ENCODE peak calls at places on chromosomes 4 and X, in nine cellular contexts. K, M, J, X, D, V, A, L and Q are unnamed samples.

GRCh38 chrX:20029728-20030127 is 38.9 kb upstream of the BCLAF3 start:
- DNase-seq in X (no peak), A (peak), L (no peak), J (peak), D (no peak), M (no peak), V (no peak), K (peak), Q (no peak)

GRCh38 chr4:14465498-14465897 is 536.8 kb upstream of the CPEB2 start:
- DNase-seq in V (no peak), K (no peak), J (no peak), L (no peak), A (no peak), D (no peak), M (no peak), X (no peak), Q (no peak)

GRCh38 chrX:149272690-149273463 is 232.2 kb downstream of the IDS start:
- DNase-seq in K (no peak), X (no peak), V (no peak), M (no peak), J (no peak), A (no peak), L (no peak), D (no peak), Q (no peak)

GRCh38 chr4:152965614-152966013 is 29.5 kb downstream of the FHDC1 start:
- DNase-seq in L (no peak), J (no peak), V (no peak), M (no peak), D (no peak), X (no peak), A (no peak), K (no peak), Q (no peak)

GRCh38 chr4:52714597-52715254 is 36.5 kb downstream of the ERVMER34-1 start:
- DNase-seq in J (no peak), A (no peak), L (no peak), M (no peak), K (no peak), X (no peak), D (no peak), V (no peak), Q (no peak)

GRCh38 chrX:110992611-110993010 is 103.4 kb upstream of the PAK3 start:
- DNase-seq in L (peak), D (no peak), J (no peak), X (peak), K (no peak), A (peak), V (no peak), M (no peak), Q (no peak)

GRCh38 chr4:8703401-8703696 is 110.8 kb downstream of the CPZ start:
- DNase-seq in V (no peak), D (no peak), J (no peak), K (no peak), M (no peak), X (no peak), A (no peak), L (no peak), Q (no peak)

GRCh38 chr4:76998251-76998901 is 48.8 kb downstream of the SEPTIN11 start:
- DNase-seq in K (no peak), M (no peak), L (no peak), V (peak), A (no peak), X (no peak), D (no peak), J (no peak), Q (no peak)

GRCh38 chr4:39706334-39706733 is 8.4 kb downstream of the UBE2K start:
- DNase-seq in X (no peak), A (peak), M (no peak), D (peak), L (peak), J (no peak), K (peak), V (no peak), Q (no peak)

GRCh38 chrX:39442332-39442731 is 641.1 kb downstream of the MID1IP1 start:
- DNase-seq in M (no peak), J (no peak), X (no peak), D (peak), A (no peak), K (no peak), V (no peak), L (no peak), Q (no peak)

GRCh38 chr4:76459291-76459723 is 24.3 kb downstream of the SHROOM3 start:
- DNase-seq in M (no peak), D (no peak), L (no peak), K (no peak), V (no peak), A (peak), X (no peak), J (no peak), Q (no peak)

GRCh38 chr4:112002301-112002700 is 143.0 kb upstream of the FAM241A start:
- DNase-seq in A (no peak), L (no peak), J (no peak), X (no peak), M (no peak), V (no peak), K (no peak), D (no peak), Q (no peak)

GRCh38 chr4:79241846-79242245 is 84.0 kb downstream of the NAA11 start:
- DNase-seq in L (no peak), V (no peak), K (no peak), M (no peak), X (no peak), D (no peak), J (no peak), A (no peak), Q (no peak)

GRCh38 chr4:122873752-122874151 is 47.1 kb downstream of the FGF2 start:
- DNase-seq in L (no peak), A (no peak), X (peak), J (no peak), K (no peak), D (no peak), M (no peak), V (no peak), Q (no peak)

GRCh38 chr4:115042496-115042895 is 70.9 kb downstream of the NDST4 start:
- DNase-seq in A (no peak), K (no peak), L (no peak), M (no peak), X (no peak), D (no peak), V (no peak), J (no peak), Q (no peak)

GRCh38 chrX:85244411-85245210 is 820 bp downstream of the ZNF711 start:
- DNase-seq in A (peak), J (no peak), D (no peak), X (peak), K (no peak), M (no peak), L (no peak), V (no peak), Q (peak)

GRCh38 chrX:129706395-129707072 is 32.2 kb upstream of the XPNPEP2 start:
- DNase-seq in V (no peak), L (peak), J (peak), K (no peak), D (no peak), X (no peak), M (no peak), A (peak), Q (no peak)

GRCh38 chrX:120740072-120740471 is 110.2 kb upstream of the C1GALT1C1 start:
- DNase-seq in K (no peak), J (no peak), L (no peak), M (no peak), X (no peak), A (no peak), D (no peak), V (no peak), Q (no peak)

GRCh38 chrX:133495464-133496391 is 80.4 kb upstream of the GPC4 start:
- DNase-seq in D (peak), V (no peak), X (no peak), A (peak), M (peak), L (peak), K (no peak), J (peak), Q (no peak)

GRCh38 chrX:53195401-53195800 is 29.6 kb downstream of the KDM5C start:
- DNase-seq in J (no peak), M (no peak), V (no peak), K (no peak), L (no peak), A (no peak), X (no peak), D (no peak), Q (no peak)

GRCh38 chr4:72383439-72383838 is 185.6 kb downstream of the ADAMTS3 start:
- DNase-seq in D (no peak), X (no peak), J (no peak), L (no peak), A (no peak), K (no peak), V (no peak), M (no peak), Q (no peak)

GRCh38 chrX:72027024-72027913 is 104.4 kb downstream of the RTL5 start:
- DNase-seq in L (no peak), X (no peak), K (no peak), J (peak), D (peak), M (no peak), V (no peak), A (no peak), Q (no peak)

GRCh38 chr4:189823611-189824010 is 117.1 kb upstream of the FRG1 start:
- DNase-seq in M (no peak), J (peak), V (peak), K (no peak), L (no peak), X (no peak), A (no peak), D (no peak), Q (no peak)

DNA sequence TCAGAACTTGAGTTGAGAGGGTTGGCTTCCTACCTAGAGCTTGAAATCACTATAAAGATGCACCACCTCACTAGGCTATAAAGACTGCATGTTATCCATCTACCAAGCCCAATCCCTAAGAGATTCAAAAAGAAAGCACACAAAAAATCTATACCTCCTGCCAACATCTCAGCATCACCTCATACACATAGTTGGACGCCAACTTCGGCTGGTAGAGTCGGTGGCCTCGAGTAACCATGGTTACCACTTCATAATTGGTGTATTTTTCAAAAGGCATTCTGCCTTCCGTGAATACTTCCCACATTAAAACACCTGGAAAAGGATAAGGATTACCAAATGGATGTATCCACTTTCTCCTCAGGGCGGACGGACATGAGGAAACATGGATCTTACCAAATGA is 4.5 kb upstream of the TXK start:
- DNase-seq in J (no peak), K (no peak), L (no peak), X (no peak), A (no peak), M (no peak), V (no peak), D (no peak), Q (no peak)
- TF ChIP-seq POLR2A in J (no peak), K (no peak), L (no peak), X (no peak), A (no peak), M (no peak), V (no peak), D (no peak), Q (no peak)

DNA sequence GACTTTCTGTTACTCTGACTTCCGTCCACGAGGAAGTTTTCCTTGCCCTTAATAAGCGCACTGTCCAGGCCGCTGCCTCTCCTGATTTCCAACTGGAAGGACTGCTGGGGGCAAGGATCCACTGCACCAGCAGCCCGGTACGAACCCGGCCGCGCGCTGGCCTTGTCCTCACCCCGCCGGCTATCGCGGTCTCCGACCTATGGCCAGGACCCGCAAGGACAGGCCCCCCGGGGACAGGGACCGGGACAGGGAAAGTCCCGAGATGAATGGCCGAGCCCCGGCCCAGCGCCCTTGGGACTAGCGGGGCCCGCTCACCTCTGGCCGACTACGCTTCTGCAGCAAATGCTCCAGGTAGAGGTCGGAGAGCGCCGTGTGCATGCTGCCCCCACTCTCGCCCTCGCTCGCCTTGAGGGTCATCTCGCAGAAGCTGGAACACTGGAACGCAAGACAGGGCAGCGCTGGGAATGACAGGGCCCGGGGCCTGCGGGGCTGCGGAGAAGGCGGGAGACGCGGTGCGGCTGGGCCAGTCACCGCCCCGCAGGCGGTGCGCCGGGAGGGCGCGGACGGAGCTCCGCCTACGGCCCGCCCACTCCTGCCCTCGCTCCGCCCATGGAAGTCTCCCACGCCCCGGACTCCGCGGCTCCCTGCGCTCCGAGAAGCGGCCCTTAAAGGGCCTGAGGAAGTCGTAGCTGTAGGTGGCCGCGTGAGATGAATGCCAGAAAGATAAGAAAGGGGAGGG is at the start of gene MPP1:
- DNase-seq in M (peak), K (peak), D (peak), L (peak), V (no peak), J (peak), A (peak), X (peak), Q (peak)
- TF ChIP-seq POLR2A in M (no peak), K (peak), D (peak), L (peak), V (peak), J (no peak), A (peak), X (no peak), Q (no peak)

DNA sequence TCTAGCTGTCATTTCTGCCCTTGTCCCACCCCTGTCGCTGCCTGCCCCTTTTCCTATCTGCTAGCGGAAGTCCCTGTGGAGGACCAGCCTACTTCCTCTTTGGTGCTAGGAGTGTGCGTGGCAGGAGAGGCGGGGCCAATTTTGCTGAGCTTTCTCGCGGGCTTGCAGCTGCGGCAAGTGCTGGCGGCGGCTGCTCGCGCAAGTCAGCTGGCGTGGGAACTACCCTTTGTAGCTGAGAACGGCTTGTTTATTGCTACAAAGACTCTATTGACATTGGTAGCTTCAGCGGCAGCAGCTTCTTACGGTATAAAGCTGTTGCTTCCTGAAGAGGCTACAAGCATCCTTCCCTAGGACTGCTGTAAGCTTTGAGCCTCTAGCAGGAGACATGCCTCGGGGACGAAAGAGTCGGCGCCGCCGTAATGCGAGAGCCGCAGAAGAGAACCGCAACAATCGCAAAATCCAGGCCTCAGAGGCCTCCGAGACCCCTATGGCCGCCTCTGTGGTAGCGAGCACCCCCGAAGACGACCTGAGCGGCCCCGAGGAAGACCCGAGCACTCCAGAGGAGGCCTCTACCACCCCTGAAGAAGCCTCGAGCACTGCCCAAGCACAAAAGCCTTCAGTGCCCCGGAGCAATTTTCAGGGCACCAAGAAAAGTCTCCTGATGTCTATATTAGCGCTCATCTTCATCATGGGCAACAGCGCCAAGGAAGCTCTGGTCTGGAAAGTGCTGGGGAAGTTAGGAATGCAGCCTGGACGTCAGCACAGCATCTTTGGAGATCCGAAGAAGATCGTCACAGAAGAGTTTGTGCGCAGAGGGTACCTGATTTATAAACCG is at the start of gene MAGEH1:
- DNase-seq in M (peak), D (peak), J (peak), V (peak), A (peak), L (peak), X (peak), K (peak), Q (peak)
- TF ChIP-seq POLR2A in M (peak), D (peak), J (no peak), V (no peak), A (peak), L (peak), X (peak), K (no peak), Q (peak)

GRCh38 chr4:15778191-15778741 is at the start of gene CD38:
- DNase-seq in D (peak), M (no peak), V (no peak), X (peak), K (peak), A (peak), L (no peak), J (no peak), Q (peak)
- TF ChIP-seq POLR2A in D (no peak), M (no peak), V (no peak), X (no peak), K (no peak), A (no peak), L (no peak), J (no peak), Q (peak)

DNA sequence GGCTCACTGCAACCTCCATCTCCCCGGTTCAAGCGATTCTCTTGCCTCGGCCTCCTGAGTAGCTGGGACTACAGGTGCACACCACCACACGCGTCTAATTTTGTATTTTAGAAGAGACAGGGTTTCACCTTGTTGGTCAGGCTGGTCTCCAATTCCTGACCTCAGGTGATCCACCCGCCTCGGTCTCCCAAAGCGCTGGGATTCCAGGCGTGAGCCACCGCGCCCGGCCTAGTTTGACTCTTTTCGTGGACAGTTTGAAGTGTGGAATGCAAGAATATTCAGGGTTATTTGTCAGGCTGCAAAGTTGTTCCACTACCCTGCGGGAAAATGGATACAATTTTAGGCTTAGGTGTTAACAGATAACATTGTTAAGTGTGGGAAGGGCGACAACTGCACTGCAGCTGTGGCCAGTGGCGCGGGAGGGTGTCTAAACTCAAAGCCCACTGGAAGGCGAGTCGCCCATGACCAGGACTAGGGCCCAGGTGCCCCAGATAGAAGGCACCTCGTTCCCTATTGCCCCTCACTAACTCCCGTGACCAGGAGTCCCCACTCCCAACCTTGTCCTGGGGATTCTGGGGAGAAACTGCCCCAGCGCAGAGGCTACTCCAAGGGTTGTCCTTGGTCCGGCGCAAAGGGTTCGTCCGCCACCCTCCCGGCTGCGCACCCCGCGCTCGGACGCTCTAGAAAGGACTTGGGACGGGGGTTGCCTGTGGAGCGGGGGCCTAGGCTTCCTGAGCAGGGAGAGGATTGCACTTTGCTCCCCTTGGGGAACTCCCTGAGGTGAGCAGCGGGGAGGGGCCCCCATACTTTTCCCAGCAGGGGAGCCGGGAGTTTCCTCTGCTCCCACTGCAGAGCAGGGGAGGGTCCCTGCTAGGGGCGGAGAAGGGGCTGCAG is 1.1 kb upstream of the CD99 start:
- DNase-seq in A (peak), J (no peak), X (no peak), D (no peak), M (no peak), L (no peak), K (peak), V (no peak), Q (peak)
- TF ChIP-seq POLR2A in A (peak), J (no peak), X (no peak), D (no peak), M (no peak), L (no peak), K (no peak), V (no peak), Q (no peak)

GRCh38 chr4:83639849-83640493 is 104.1 kb downstream of the GPAT3 start:
- DNase-seq in V (no peak), J (peak), K (no peak), A (peak), L (peak), M (peak), D (no peak), X (peak), Q (no peak)
- TF ChIP-seq POLR2A in V (no peak), J (no peak), K (no peak), A (no peak), L (no peak), M (no peak), D (no peak), X (no peak), Q (no peak)

GRCh38 chr4:86593726-86594558 is at the start of gene PTPN13:
- DNase-seq in X (peak), L (peak), V (peak), D (peak), A (peak), J (peak), M (peak), K (peak), Q (peak)
- TF ChIP-seq POLR2A in X (peak), L (peak), V (no peak), D (peak), A (peak), J (peak), M (peak), K (peak), Q (peak)

GRCh38 chr4:118289794-118290193 is 63.0 kb downstream of the PRSS12 start:
- DNase-seq in M (no peak), X (no peak), A (no peak), J (no peak), K (no peak), V (no peak), D (no peak), L (no peak), Q (no peak)

GRCh38 chr4:118286685-118287084 is 66.1 kb downstream of the PRSS12 start:
- DNase-seq in L (no peak), J (no peak), X (no peak), M (no peak), K (no peak), D (no peak), V (no peak), A (no peak), Q (no peak)

GRCh38 chr4:118288097-118288496 is 64.7 kb downstream of the PRSS12 start:
- DNase-seq in D (no peak), A (no peak), J (no peak), M (no peak), L (no peak), X (no peak), K (no peak), V (no peak), Q (no peak)

GRCh38 chr4:118285931-118286330 is 66.9 kb downstream of the PRSS12 start:
- DNase-seq in D (no peak), J (no peak), X (no peak), L (no peak), V (no peak), K (no peak), A (no peak), M (no peak), Q (no peak)

DNA sequence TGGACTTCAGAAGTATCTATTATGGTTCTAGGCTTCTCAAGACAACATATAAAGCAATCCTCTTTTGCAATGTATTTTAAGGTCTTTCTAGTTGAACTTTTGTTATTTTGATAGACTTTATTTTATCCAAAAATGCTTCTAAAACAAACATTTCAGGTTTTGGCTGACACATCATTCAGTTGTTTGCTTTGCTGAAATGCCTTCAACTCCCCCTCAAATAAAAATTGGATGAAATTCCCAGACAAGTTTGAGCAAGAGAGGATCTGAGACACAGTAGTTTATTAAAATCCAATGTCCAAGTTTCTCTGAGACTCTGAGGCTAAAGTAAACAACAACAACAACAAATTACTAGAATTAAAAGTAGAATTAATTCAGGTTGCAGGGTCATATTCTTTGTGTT is 65.1 kb downstream of the PRSS12 start:
- DNase-seq in A (no peak), J (no peak), M (no peak), K (no peak), L (no peak), X (no peak), V (no peak), D (no peak), Q (no peak)
- TF ChIP-seq POLR2A in A (no peak), J (no peak), M (no peak), K (no peak), L (no peak), X (no peak), V (no peak), D (no peak), Q (no peak)